ENCODE peak calls at places on chromosomes 11 and 22, in five cellular contexts. R is tibial nerve, Z is upper lobe of left lung, U is body of pancreas, D is brain microvascular endothelial cell. I is an unnamed sample.

GRCh38 chr11:120532511-120533196 is 21.1 kb downstream of the GRIK4 start:
- DNase-seq in R (no peak), Z (no peak), U (no peak), D (no peak), I (no peak)

GRCh38 chr11:46916669-46917108 is 1.7 kb downstream of the LRP4 start:
- DNase-seq in R (no peak), Z (peak; percentile 68), U (peak; percentile 54), D (peak; percentile 45), I (peak; percentile 58)

GRCh38 chr22:23773247-23774113 is 831 bp downstream of the MMP11 start:
- DNase-seq in R (no peak), Z (no peak), U (no peak), D (no peak), I (no peak)

GRCh38 chr22:33180371-33180770 is 122.2 kb upstream of the SYN3 start:
- DNase-seq in R (no peak), Z (no peak), U (no peak), D (no peak), I (no peak)

GRCh38 chr22:50301581-50301991 is 5.9 kb downstream of the PLXNB2 start:
- DNase-seq in R (no peak), Z (peak; percentile 79), U (no peak), D (no peak), I (no peak)

GRCh38 chr11:59283825-59284772 is 71.4 kb upstream of the MPEG1 start:
- DNase-seq in R (peak; percentile 23), Z (no peak), U (peak; percentile 63), D (peak; percentile 55), I (peak; percentile 3)

GRCh38 chr11:3010004-3010403 is 17.9 kb upstream of the NAP1L4 start:
- DNase-seq in R (no peak), Z (peak; percentile 69), U (no peak), D (no peak), I (no peak)

GRCh38 chr22:49373801-49374226 is 453.9 kb downstream of the BRD1 start:
- DNase-seq in R (no peak), Z (no peak), U (no peak), D (no peak), I (no peak)

GRCh38 chr11:2387266-2387982 is 10.3 kb downstream of the CD81 start:
- DNase-seq in R (no peak), Z (peak; percentile 62), U (no peak), D (no peak), I (no peak)

GRCh38 chr11:119118227-119118626 is 3.2 kb upstream of the HINFP start:
- DNase-seq in R (no peak), Z (no peak), U (no peak), D (no peak), I (no peak)

GRCh38 chr22:47180796-47181195 is 418.3 kb downstream of the TBC1D22A start:
- DNase-seq in R (no peak), Z (no peak), U (no peak), D (no peak), I (no peak)

GRCh38 chr11:111762981-111763643 is 3.1 kb downstream of the PPP2R1B start:
- DNase-seq in R (no peak), Z (no peak), U (no peak), D (no peak), I (no peak)

GRCh38 chr11:34809191-34810106 is 106.7 kb downstream of the APIP start:
- DNase-seq in R (no peak), Z (no peak), U (no peak), D (peak; percentile 31), I (no peak)

GRCh38 chr11:32068134-32068533 is 22.7 kb upstream of the RCN1 start:
- DNase-seq in R (no peak), Z (no peak), U (no peak), D (peak; percentile 24), I (no peak)

GRCh38 chr22:37626144-37626543 is 13.3 kb upstream of the SH3BP1 start:
- DNase-seq in R (peak; percentile 42), Z (peak; percentile 79), U (peak; percentile 45), D (no peak), I (no peak)

GRCh38 chr11:74696932-74697687 is 34.1 kb downstream of the CHRDL2 start:
- DNase-seq in R (peak; percentile 44), Z (no peak), U (peak; percentile 92), D (peak; percentile 84), I (peak; percentile 92)

GRCh38 chr11:59178401-59178800 is 6.5 kb downstream of the DTX4 start:
- DNase-seq in R (no peak), Z (no peak), U (no peak), D (no peak), I (no peak)

GRCh38 chr22:46036558-46037408 is 59.8 kb upstream of the WNT7B start:
- DNase-seq in R (no peak), Z (no peak), U (peak; percentile 79), D (no peak), I (no peak)

GRCh38 chr22:23862103-23862502 is 4.4 kb downstream of the SLC2A11 start:
- DNase-seq in R (no peak), Z (no peak), U (peak; percentile 53), D (peak; percentile 34), I (no peak)

GRCh38 chr11:12426176-12426575 is 48.8 kb downstream of the PARVA start:
- DNase-seq in R (no peak), Z (no peak), U (no peak), D (no peak), I (no peak)

GRCh38 chr11:33692013-33692504 is 8.6 kb downstream of the C11orf91 start:
- DNase-seq in R (peak; percentile 63), Z (no peak), U (peak; percentile 90), D (peak; percentile 97), I (peak; percentile 90)

GRCh38 chr11:113632981-113633380 is 73.1 kb downstream of the TMPRSS5 start:
- DNase-seq in R (no peak), Z (no peak), U (no peak), D (peak; percentile 33), I (peak; percentile 6)

GRCh38 chr22:36673821-36674220 is 29.7 kb downstream of the CACNG2 start:
- DNase-seq in R (no peak), Z (peak; percentile 70), U (no peak), D (no peak), I (no peak)

GRCh38 chr11:80598905-80599304 is 1158.1 kb upstream of the TENM4 start:
- DNase-seq in R (no peak), Z (no peak), U (no peak), D (no peak), I (no peak)

GRCh38 chr11:114082415-114082748 is 22.9 kb downstream of the ZBTB16 start:
- DNase-seq in R (no peak), Z (no peak), U (peak; percentile 51), D (no peak), I (no peak)

DNA sequence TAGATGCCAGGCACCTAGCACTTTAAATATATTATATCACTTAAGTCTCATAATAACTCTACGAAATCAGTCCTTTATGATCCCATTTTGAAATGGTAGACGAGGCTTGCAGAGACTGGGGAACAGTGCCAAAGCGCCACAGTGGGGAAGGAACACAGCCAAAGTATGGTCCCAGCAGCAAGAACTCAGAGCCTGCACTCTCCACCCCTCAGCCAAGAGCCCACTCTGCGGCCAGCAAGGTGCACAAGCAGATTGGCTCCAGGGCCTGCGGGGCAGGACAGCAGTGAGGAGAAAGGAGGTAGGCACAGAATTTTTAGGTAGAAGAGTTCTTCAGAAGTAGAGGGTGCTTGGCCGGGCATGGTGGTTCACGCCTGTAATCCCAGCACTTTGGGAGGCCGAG is 61.4 kb downstream of the NRXN2 start:
- DNase-seq in R (no peak), Z (no peak), U (no peak), D (no peak), I (no peak)
- H3K4me3 ChIP-seq in R (no peak overlapping the region), Z (no peak overlapping the region), U (no peak overlapping the region), D (no peak overlapping the region), I (no peak overlapping the region)

GRCh38 chr11:706439-706956 is 467 bp downstream of the EPS8L2 start:
- DNase-seq in R (no peak), Z (no peak), U (peak; percentile 54), D (no peak), I (no peak)

GRCh38 chr11:704189-704798 is 1.7 kb upstream of the EPS8L2 start:
- DNase-seq in R (no peak), Z (no peak), U (no peak), D (no peak), I (no peak)

GRCh38 chr11:705646-706438 is at the start of gene EPS8L2:
- DNase-seq in R (no peak), Z (peak; percentile 94), U (peak; percentile 68), D (no peak), I (no peak)

GRCh38 chr11:703515-703914 is 2.5 kb upstream of the EPS8L2 start:
- DNase-seq in R (no peak), Z (no peak), U (no peak), D (no peak), I (no peak)

GRCh38 chr11:704799-705645 is 1.0 kb upstream of the EPS8L2 start:
- DNase-seq in R (no peak), Z (peak; percentile 84), U (peak; percentile 94), D (no peak), I (no peak)
- H3K4me3 ChIP-seq in R (peak overlapping the region; percentile 45), Z (peak overlapping the region; percentile 60), U (peak overlapping the region; percentile 45), D (no peak overlapping the region), I (peak overlapping the region; percentile 56)

GRCh38 chr22:42649261-42650056 is at the start of gene CYB5R3:
- DNase-seq in R (peak; percentile 57), Z (peak; percentile 98), U (peak; percentile 83), D (peak; percentile 67), I (peak; percentile 48)

GRCh38 chr22:42646569-42647525 is 2.3 kb downstream of the CYB5R3 start:
- DNase-seq in R (no peak), Z (peak; percentile 72), U (peak; percentile 79), D (no peak), I (no peak)

GRCh38 chr22:42648368-42649260 is 578 bp downstream of the CYB5R3 start:
- DNase-seq in R (no peak), Z (peak; percentile 47), U (peak; percentile 83), D (no peak), I (no peak)

GRCh38 chr22:42645938-42646568 is 3.1 kb downstream of the CYB5R3 start:
- DNase-seq in R (no peak), Z (peak; percentile 70), U (peak; percentile 30), D (no peak), I (no peak)

DNA sequence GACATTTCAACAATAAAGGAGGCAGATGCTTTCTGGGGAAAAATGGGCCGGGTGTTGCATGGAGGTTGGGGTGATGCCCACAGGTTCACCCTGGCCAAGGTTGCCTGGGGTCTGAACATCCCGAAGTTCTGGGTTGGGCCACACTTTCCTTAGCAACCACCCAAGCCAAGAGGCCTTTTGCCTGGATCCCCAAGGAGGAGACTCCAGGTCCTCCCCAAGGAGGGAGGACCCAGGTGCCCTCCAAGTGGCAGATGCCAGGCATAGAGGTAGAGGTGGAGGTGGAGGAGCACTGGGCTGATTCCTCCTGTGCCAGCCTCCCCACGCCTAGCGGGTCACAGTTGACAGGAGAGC is 1.2 kb downstream of the CYB5R3 start:
- DNase-seq in R (no peak), Z (no peak), U (no peak), D (no peak), I (no peak)
- H3K4me3 ChIP-seq in R (peak overlapping the region; percentile 67), Z (peak overlapping the region; percentile 74), U (no peak overlapping the region), D (peak overlapping the region; percentile 89), I (peak overlapping the region; percentile 95)

DNA sequence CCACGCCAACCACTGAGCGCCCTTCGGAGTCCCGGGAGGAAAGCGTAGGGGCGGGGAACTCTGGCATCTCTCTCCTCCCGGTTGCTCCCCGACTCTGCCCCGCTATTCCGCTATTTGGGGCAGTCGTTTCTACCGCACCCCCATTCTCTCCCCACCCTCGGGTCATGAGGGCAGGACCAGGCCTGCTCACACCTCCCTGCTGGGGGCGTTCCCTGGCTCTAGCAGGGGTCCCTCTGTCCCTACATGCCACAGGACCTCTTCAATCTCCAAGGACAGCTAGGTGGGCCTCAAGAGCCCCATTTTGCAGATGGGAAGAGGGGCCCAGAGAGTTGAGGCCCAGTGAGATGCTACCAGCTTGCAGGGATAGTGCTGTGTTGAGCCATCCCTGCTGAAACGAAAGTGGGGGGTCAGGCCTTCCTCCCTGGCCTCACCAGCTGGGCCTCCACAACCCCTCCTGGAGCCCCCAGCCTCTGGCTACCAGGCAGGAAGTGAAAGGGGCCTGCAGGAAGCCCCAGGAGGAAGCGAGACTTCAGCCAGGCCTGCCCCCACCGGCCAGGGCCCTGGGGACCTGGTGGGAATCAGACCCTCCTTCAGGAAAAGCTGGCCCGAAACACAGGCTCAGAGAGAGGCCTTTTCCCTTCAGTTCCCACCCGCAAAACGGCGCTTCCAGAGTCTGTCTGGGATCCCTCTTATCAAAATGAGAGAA is 5.5 kb upstream of the SHISA8 start:
- DNase-seq in R (no peak), Z (no peak), U (no peak), D (no peak), I (no peak)
- H3K4me3 ChIP-seq in R (peak overlapping the region; percentile 30), Z (peak overlapping the region; percentile 56), U (no peak overlapping the region), D (no peak overlapping the region), I (no peak overlapping the region)